ENCODE peak calls at places on chromosomes 7 and 10, in eight cellular contexts. A, K, Y, Q, M, E, H and I are unnamed samples.

GRCh38 chr7:87178320-87178719 is 26.1 kb downstream of the DMTF1 start:
- DNase-seq in A (no peak), K (no peak), Y (no peak), Q (no peak), M (no peak), E (no peak), H (no peak), I (no peak)

GRCh38 chr10:18321371-18321770 is 181.1 kb downstream of the CACNB2 start:
- DNase-seq in A (no peak), K (no peak), Y (no peak), Q (no peak), M (no peak), E (no peak), H (no peak), I (no peak)

GRCh38 chr7:39688611-39689485 is 65.5 kb downstream of the RALA start:
- DNase-seq in A (no peak), K (no peak), Y (no peak), Q (no peak), M (no peak), E (no peak), H (no peak), I (no peak)

GRCh38 chr7:150356265-150356897 is 12.2 kb upstream of the REPIN1 start:
- DNase-seq in A (peak), K (no peak), Y (peak), Q (no peak), M (no peak), E (peak), H (no peak), I (peak)

GRCh38 chr10:77023396-77023795 is 614.2 kb downstream of the KCNMA1 start:
- DNase-seq in A (no peak), K (no peak), Y (no peak), Q (no peak), M (no peak), E (no peak), H (no peak), I (no peak)

GRCh38 chr10:13660545-13660920 is 73.8 kb downstream of the PRPF18 start:
- DNase-seq in A (no peak), K (no peak), Y (no peak), Q (no peak), M (no peak), E (no peak), H (no peak), I (no peak)

GRCh38 chr10:91597397-91597881 is 35.4 kb downstream of the PPP1R3C start:
- DNase-seq in A (peak), K (no peak), Y (no peak), Q (no peak), M (no peak), E (peak), H (no peak), I (no peak)

GRCh38 chr7:1844956-1845390 is 174.9 kb downstream of the ELFN1 start:
- DNase-seq in A (no peak), K (peak), Y (no peak), Q (no peak), M (peak), E (no peak), H (no peak), I (peak)

GRCh38 chr10:124458874-124459273 is 2.7 kb upstream of the LHPP start:
- DNase-seq in A (no peak), K (no peak), Y (no peak), Q (no peak), M (no peak), E (no peak), H (no peak), I (no peak)

GRCh38 chr7:6246257-6246917 is 26.0 kb downstream of the CYTH3 start:
- DNase-seq in A (no peak), K (no peak), Y (no peak), Q (no peak), M (no peak), E (no peak), H (no peak), I (no peak)

GRCh38 chr10:125041856-125042506 is 100.1 kb downstream of the ZRANB1 start:
- DNase-seq in A (no peak), K (no peak), Y (no peak), Q (no peak), M (no peak), E (no peak), H (no peak), I (no peak)

GRCh38 chr10:63267414-63268138 is 134.4 kb downstream of the NRBF2 start:
- DNase-seq in A (peak), K (no peak), Y (peak), Q (peak), M (no peak), E (no peak), H (no peak), I (no peak)

GRCh38 chr10:31660301-31660700 is 268.3 kb downstream of the ARHGAP12 start:
- DNase-seq in A (no peak), K (no peak), Y (no peak), Q (no peak), M (no peak), E (no peak), H (no peak), I (no peak)

GRCh38 chr7:30618080-30618676 is 23.5 kb downstream of the GARS1 start:
- DNase-seq in A (no peak), K (no peak), Y (no peak), Q (no peak), M (no peak), E (no peak), H (no peak), I (no peak)

GRCh38 chr7:36278767-36279171 is 110.9 kb upstream of the ANLN start:
- DNase-seq in A (peak), K (no peak), Y (no peak), Q (no peak), M (no peak), E (peak), H (no peak), I (no peak)

GRCh38 chr10:132449051-132449825 is 52.2 kb downstream of the PWWP2B start:
- DNase-seq in A (no peak), K (peak), Y (peak), Q (no peak), M (no peak), E (no peak), H (no peak), I (no peak)

GRCh38 chr7:121195859-121196588 is 132.8 kb upstream of the WNT16 start:
- DNase-seq in A (no peak), K (no peak), Y (no peak), Q (no peak), M (no peak), E (no peak), H (no peak), I (no peak)

GRCh38 chr10:124183617-124184016 is 90.2 kb upstream of the CHST15 start:
- DNase-seq in A (no peak), K (no peak), Y (no peak), Q (no peak), M (no peak), E (no peak), H (no peak), I (no peak)

GRCh38 chr10:79241990-79242619 is 105.2 kb upstream of the PPIF start:
- DNase-seq in A (peak), K (peak), Y (no peak), Q (no peak), M (peak), E (no peak), H (no peak), I (peak)